ENCODE peak calls at places on chromosomes 12 and 14, in six cellular contexts. Z is activated T-cell treated with anti-CD3 and anti-CD28 coated beads, Interleukin-2, amount 50 U/mL, for 72 hours; E is activated CD4-positive, alpha-beta T cell treated with anti-CD3 and anti-CD28 coated beads, Interleukin-2, amount 10 ng/mL, durations not matched to agents 7 days and 5 days; B is effector memory CD4-positive, alpha-beta T cell; G is brain microvascular endothelial cell; O is Caco-2. S is an unnamed sample.

GRCh38 chr12:98513379-98514318 is 1.7 kb upstream of the TMPO start:
- DNase-seq in Z (no peak), E (no peak), B (no peak), G (no peak), O (no peak), S (peak; percentile 50)

GRCh38 chr12:77120695-77121094 is 55.3 kb upstream of the E2F7 start:
- DNase-seq in Z (no peak), E (no peak), B (no peak), G (peak; percentile 52), O (no peak), S (no peak)

GRCh38 chr12:111387747-111388365 is 17.9 kb upstream of the SH2B3 start:
- DNase-seq in Z (no peak), E (no peak), B (no peak), G (no peak), O (no peak), S (no peak)

GRCh38 chr12:120573560-120573959 is 7.6 kb downstream of the POP5 start:
- DNase-seq in Z (no peak), E (no peak), B (no peak), G (no peak), O (no peak), S (no peak)

GRCh38 chr12:51395283-51396230 is 4.4 kb upstream of the GALNT6 start:
- DNase-seq in Z (peak; percentile 48), E (peak; percentile 52), B (no peak), G (no peak), O (peak; percentile 37), S (no peak)

GRCh38 chr12:101823039-101823438 is 7.7 kb downstream of the GNPTAB start:
- DNase-seq in Z (no peak), E (no peak), B (no peak), G (no peak), O (no peak), S (no peak)

GRCh38 chr14:102146423-102146822 is 6.7 kb downstream of the WDR20 start:
- DNase-seq in Z (no peak), E (no peak), B (no peak), G (no peak), O (no peak), S (no peak)

GRCh38 chr14:55754471-55754870 is 174.5 kb downstream of the KTN1 start:
- DNase-seq in Z (no peak), E (no peak), B (no peak), G (no peak), O (no peak), S (no peak)

GRCh38 chr12:11728154-11728755 is 78.8 kb downstream of the ETV6 start:
- DNase-seq in Z (no peak), E (no peak), B (no peak), G (no peak), O (no peak), S (no peak)

GRCh38 chr12:52844386-52844785 is 4.4 kb downstream of the KRT78 start:
- DNase-seq in Z (no peak), E (no peak), B (no peak), G (no peak), O (no peak), S (no peak)

GRCh38 chr12:111819191-111820158 is 22.6 kb upstream of the MAPKAPK5 start:
- DNase-seq in Z (no peak), E (no peak), B (no peak), G (no peak), O (peak; percentile 41), S (no peak)

GRCh38 chr14:53963491-53964227 is 7.0 kb upstream of the BMP4 start:
- DNase-seq in Z (peak; percentile 4), E (peak; percentile 13), B (no peak), G (no peak), O (peak; percentile 75), S (no peak)

GRCh38 chr14:97159124-97159523 is 361.9 kb downstream of the VRK1 start:
- DNase-seq in Z (no peak), E (no peak), B (no peak), G (no peak), O (no peak), S (no peak)

GRCh38 chr14:37580146-37580545 is 14.9 kb downstream of the FOXA1 start:
- DNase-seq in Z (no peak), E (no peak), B (no peak), G (no peak), O (no peak), S (no peak)

GRCh38 chr14:80955434-80955939 is at the start of gene TSHR:
- DNase-seq in Z (no peak), E (no peak), B (no peak), G (no peak), O (no peak), S (no peak)

GRCh38 chr14:90581745-90582144 is 184.9 kb downstream of the CALM1 start:
- DNase-seq in Z (no peak), E (no peak), B (no peak), G (no peak), O (no peak), S (peak; percentile 62)

GRCh38 chr14:77641534-77642341 is 25.3 kb upstream of the SPTLC2 start:
- DNase-seq in Z (peak; percentile 73), E (peak; percentile 67), B (peak; percentile 30), G (peak; percentile 40), O (no peak), S (peak; percentile 86)

GRCh38 chr14:71361335-71361734 is 454.1 kb downstream of the PCNX1 start:
- DNase-seq in Z (no peak), E (no peak), B (no peak), G (peak; percentile 58), O (peak; percentile 57), S (no peak)

GRCh38 chr12:132614861-132615578 is 3.6 kb upstream of the P2RX2 start:
- DNase-seq in Z (peak; percentile 83), E (peak; percentile 85), B (peak; percentile 66), G (peak; percentile 73), O (peak; percentile 83), S (peak; percentile 99)

GRCh38 chr12:79119796-79120195 is 255.2 kb downstream of the SYT1 start:
- DNase-seq in Z (no peak), E (no peak), B (no peak), G (no peak), O (no peak), S (no peak)

GRCh38 chr12:93803408-93803807 is 126.2 kb downstream of the CRADD start:
- DNase-seq in Z (no peak), E (no peak), B (no peak), G (no peak), O (no peak), S (peak; percentile 58)

GRCh38 chr14:76390621-76391020 is 14.7 kb downstream of the ESRRB start:
- DNase-seq in Z (no peak), E (no peak), B (no peak), G (no peak), O (no peak), S (no peak)

GRCh38 chr14:33756833-33757232 is 194.0 kb downstream of the EGLN3 start:
- DNase-seq in Z (no peak), E (no peak), B (no peak), G (no peak), O (no peak), S (no peak)

GRCh38 chr12:127169321-127170270 is 1097.4 kb upstream of the TMEM132C start:
- DNase-seq in Z (no peak), E (no peak), B (no peak), G (no peak), O (no peak), S (peak; percentile 80)

GRCh38 chr14:69619007-69619406 is 7.6 kb downstream of the SUSD6 start:
- DNase-seq in Z (no peak), E (no peak), B (no peak), G (no peak), O (no peak), S (peak; percentile 25)

GRCh38 chr14:22839159-22839779 is 2.9 kb downstream of the MMP14 start:
- DNase-seq in Z (no peak), E (no peak), B (no peak), G (no peak), O (no peak), S (peak; percentile 90)

GRCh38 chr14:92586001-92586947 is 72.7 kb downstream of the RIN3 start:
- DNase-seq in Z (peak; percentile 34), E (peak; percentile 69), B (peak; percentile 17), G (peak; percentile 90), O (no peak), S (peak; percentile 80)